ENCODE peak calls at places on chromosomes 1 and 21, in six cellular contexts. E is HAP-1, I is mesendoderm, T is activated gamma-delta T cell treated with Interleukin-2 at 50 U/mL for 16 hours, U is amniotic stem cell, Y is left cardiac atrium. D is an unnamed sample.

GRCh38 chr1:241902376-241903067 is 54.5 kb downstream of the EXO1 start:
- DNase-seq in E (no peak), I (peak; percentile 36), T (no peak), U (no peak), Y (no peak), D (no peak)

GRCh38 chr1:229352975-229353374 is 10.1 kb upstream of the CCSAP start:
- DNase-seq in E (no peak), I (no peak), T (no peak), U (no peak), Y (no peak), D (no peak)

GRCh38 chr1:52697795-52698674 is at the start of gene COA7:
- DNase-seq in E (peak; percentile 70), I (peak; percentile 88), T (peak; percentile 44), U (peak; percentile 51), Y (peak; percentile 91), D (peak; percentile 91)

GRCh38 chr1:221994939-221995338 is 253.1 kb upstream of the DUSP10 start:
- DNase-seq in E (no peak), I (no peak), T (no peak), U (no peak), Y (no peak), D (no peak)

GRCh38 chr1:37890378-37891014 is 31.1 kb upstream of the MTF1 start:
- DNase-seq in E (peak; percentile 36), I (peak; percentile 44), T (no peak), U (no peak), Y (no peak), D (no peak)

GRCh38 chr1:63787875-63788274 is 14.1 kb downstream of the ROR1 start:
- DNase-seq in E (peak; percentile 30), I (peak; percentile 78), T (no peak), U (no peak), Y (no peak), D (no peak)

GRCh38 chr1:16189003-16189402 is 23.4 kb downstream of the ARHGEF19 start:
- DNase-seq in E (no peak), I (no peak), T (no peak), U (no peak), Y (no peak), D (no peak)

GRCh38 chr1:205350626-205351235 is 6.0 kb downstream of the KLHDC8A start:
- DNase-seq in E (peak; percentile 76), I (peak; percentile 77), T (no peak), U (no peak), Y (no peak), D (no peak)

GRCh38 chr1:197841828-197842573 is 60.4 kb upstream of the C1orf53 start:
- DNase-seq in E (no peak), I (no peak), T (no peak), U (no peak), Y (no peak), D (no peak)

GRCh38 chr1:116826818-116827606 is 72.8 kb downstream of the CD2 start:
- DNase-seq in E (no peak), I (peak; percentile 83), T (peak; percentile 13), U (no peak), Y (no peak), D (no peak)

GRCh38 chr1:208183977-208184901 is 59.9 kb downstream of the PLXNA2 start:
- DNase-seq in E (no peak), I (no peak), T (no peak), U (peak; percentile 99), Y (peak; percentile 72), D (no peak)

GRCh38 chr1:167936930-167937708 is at the start of gene MPC2:
- DNase-seq in E (peak; percentile 86), I (peak; percentile 88), T (peak; percentile 71), U (peak; percentile 63), Y (peak; percentile 81), D (peak; percentile 75)

GRCh38 chr1:198116469-198116868 is 40.3 kb upstream of the NEK7 start:
- DNase-seq in E (no peak), I (no peak), T (no peak), U (no peak), Y (no peak), D (no peak)

GRCh38 chr21:45323487-45324380 is 36.0 kb upstream of the POFUT2 start:
- DNase-seq in E (no peak), I (no peak), T (no peak), U (no peak), Y (peak; percentile 22), D (peak; percentile 86)

GRCh38 chr1:171913385-171913784 is 72.1 kb downstream of the DNM3 start:
- DNase-seq in E (peak; percentile 60), I (no peak), T (no peak), U (no peak), Y (no peak), D (no peak)

GRCh38 chr1:118821801-118822200 is 166.3 kb downstream of the TBX15 start:
- DNase-seq in E (no peak), I (no peak), T (no peak), U (no peak), Y (no peak), D (no peak)

GRCh38 chr1:219917851-219918466 is 10.4 kb downstream of the SLC30A10 start:
- DNase-seq in E (no peak), I (no peak), T (no peak), U (no peak), Y (no peak), D (no peak)

GRCh38 chr1:143720087-143721023 is 251.4 kb downstream of the FAM72C start:
- DNase-seq in E (no peak), I (peak; percentile 90), T (no peak), U (no peak), Y (peak; percentile 37), D (no peak)

GRCh38 chr1:41695118-41695517 is 210.6 kb upstream of the EDN2 start:
- DNase-seq in E (no peak), I (no peak), T (no peak), U (no peak), Y (peak; percentile 75), D (no peak)

GRCh38 chr1:33339413-33339812 is 18.5 kb upstream of the A3GALT2 start:
- DNase-seq in E (no peak), I (peak; percentile 23), T (no peak), U (no peak), Y (no peak), D (peak; percentile 80)

GRCh38 chr1:178011101-178011828 is 41.4 kb upstream of the SEC16B start:
- DNase-seq in E (no peak), I (no peak), T (no peak), U (no peak), Y (no peak), D (no peak)

GRCh38 chr1:153310526-153310925 is 2.2 kb downstream of the PGLYRP3 start:
- DNase-seq in E (no peak), I (no peak), T (no peak), U (no peak), Y (no peak), D (no peak)

GRCh38 chr1:42998381-42998780 is 39.7 kb upstream of the SLC2A1 start:
- DNase-seq in E (no peak), I (no peak), T (no peak), U (no peak), Y (no peak), D (no peak)

GRCh38 chr1:162310337-162310736 is 66.3 kb downstream of the SPATA46 start:
- DNase-seq in E (no peak), I (no peak), T (no peak), U (no peak), Y (no peak), D (no peak)

GRCh38 chr1:55813619-55814018 is 598.5 kb upstream of the USP24 start:
- DNase-seq in E (no peak), I (no peak), T (no peak), U (no peak), Y (peak; percentile 63), D (no peak)

GRCh38 chr1:57164584-57164983 is 198.8 kb upstream of the C8B start:
- DNase-seq in E (no peak), I (no peak), T (no peak), U (no peak), Y (no peak), D (no peak)

GRCh38 chr1:235417101-235417697 is 50.0 kb downstream of the TBCE start:
- DNase-seq in E (peak; percentile 51), I (peak; percentile 76), T (peak; percentile 56), U (peak; percentile 56), Y (peak; percentile 47), D (no peak)

GRCh38 chr1:78184460-78185072 is 138.8 kb downstream of the GIPC2 start:
- DNase-seq in E (no peak), I (no peak), T (no peak), U (no peak), Y (no peak), D (no peak)

GRCh38 chr1:225853441-225853840 is 28.7 kb downstream of the TMEM63A start:
- DNase-seq in E (no peak), I (no peak), T (no peak), U (no peak), Y (no peak), D (no peak)

GRCh38 chr1:84687703-84688460 is 2.4 kb downstream of the SSX2IP start:
- DNase-seq in E (no peak), I (no peak), T (no peak), U (no peak), Y (no peak), D (no peak)

GRCh38 chr1:194919146-194919545 is 1689.1 kb downstream of the KCNT2 start:
- DNase-seq in E (no peak), I (peak; percentile 52), T (no peak), U (no peak), Y (no peak), D (no peak)

GRCh38 chr1:76465030-76465429 is 390.5 kb downstream of the ST6GALNAC3 start:
- DNase-seq in E (no peak), I (no peak), T (no peak), U (no peak), Y (no peak), D (no peak)

GRCh38 chr21:14270631-14271030 is 54.7 kb downstream of the RBM11 start:
- DNase-seq in E (no peak), I (peak; percentile 11), T (no peak), U (no peak), Y (no peak), D (no peak)

GRCh38 chr1:8184301-8184700 is 133.6 kb upstream of the SLC45A1 start:
- DNase-seq in E (no peak), I (no peak), T (no peak), U (no peak), Y (no peak), D (no peak)

GRCh38 chr1:217522280-217522679 is 108.6 kb downstream of the GPATCH2 start:
- DNase-seq in E (no peak), I (no peak), T (no peak), U (no peak), Y (no peak), D (no peak)

GRCh38 chr1:15272009-15272781 is 25.2 kb downstream of the FHAD1 start:
- DNase-seq in E (peak; percentile 72), I (peak; percentile 83), T (peak; percentile 21), U (peak; percentile 79), Y (peak; percentile 60), D (no peak)

GRCh38 chr1:167665469-167665868 is 35.4 kb downstream of the RCSD1 start:
- DNase-seq in E (no peak), I (no peak), T (no peak), U (no peak), Y (no peak), D (no peak)